ENCODE peak calls at places on chromosomes 16 and 17, in nine cellular contexts. D is GM23248, E is adipocyte, J is Peyer's patch, Y is colonic mucosa, P is fibroblast of lung, Q is tibial nerve, X is breast epithelium, I is aorta. L is an unnamed sample.

GRCh38 chr17:41311111-41311510 is 2.0 kb upstream of the KRTAP16-1 start:
- DNase-seq in X (no peak), E (no peak), I (no peak), Q (no peak), Y (no peak), J (no peak), D (no peak), P (no peak), L (no peak)

GRCh38 chr17:8757189-8757588 is 1.2 kb downstream of the SPDYE4 start:
- DNase-seq in I (no peak), D (no peak), Y (no peak), Q (no peak), J (no peak), X (no peak), P (no peak), E (no peak), L (no peak)

GRCh38 chr16:4659363-4660353 is 33.7 kb upstream of the NUDT16L1 start:
- DNase-seq in Y (no peak), P (no peak), E (no peak), Q (no peak), J (no peak), I (no peak), X (no peak), D (no peak), L (no peak)

GRCh38 chr16:16021020-16021419 is 71.6 kb downstream of the ABCC1 start:
- DNase-seq in X (no peak), E (no peak), Q (no peak), P (no peak), I (no peak), Y (no peak), D (no peak), J (no peak), L (no peak)

GRCh38 chr16:2388875-2389433 is 40.3 kb upstream of the CCNF start:
- DNase-seq in Q (no peak), D (peak; percentile 73), X (no peak), J (no peak), I (no peak), E (no peak), Y (peak; percentile 17), P (peak; percentile 84), L (no peak)

GRCh38 chr16:11076259-11077018 is 132.1 kb downstream of the CLEC16A start:
- DNase-seq in P (no peak), I (peak; percentile 41), Q (no peak), X (no peak), D (no peak), J (peak; percentile 70), E (no peak), Y (no peak), L (no peak)

GRCh38 chr16:3904875-3905274 is 24.4 kb upstream of the CREBBP start:
- DNase-seq in D (no peak), P (no peak), I (peak; percentile 31), J (no peak), Q (no peak), E (no peak), X (no peak), Y (no peak), L (no peak)

GRCh38 chr17:43584666-43585102 is 38.5 kb upstream of the ETV4 start:
- DNase-seq in J (no peak), Q (no peak), I (no peak), D (peak; percentile 55), Y (no peak), P (peak; percentile 65), E (peak; percentile 41), X (no peak), L (peak; percentile 81)

GRCh38 chr16:65120811-65121721 is 797 bp downstream of the CDH11 start:
- DNase-seq in Q (no peak), E (peak; percentile 58), X (no peak), Y (peak; percentile 23), D (peak; percentile 56), I (peak; percentile 81), J (no peak), P (peak; percentile 55), L (no peak)

GRCh38 chr16:68490358-68490757 is 42.0 kb upstream of the SMPD3 start:
- DNase-seq in D (no peak), I (no peak), E (no peak), J (no peak), Y (no peak), X (no peak), P (no peak), Q (no peak), L (no peak)

GRCh38 chr16:68492501-68493411 is 44.4 kb upstream of the SMPD3 start:
- DNase-seq in P (no peak), Q (no peak), J (peak; percentile 90), I (peak; percentile 49), E (no peak), Y (peak; percentile 72), X (no peak), D (no peak), L (peak; percentile 99)

GRCh38 chr16:68491576-68491950 is 43.3 kb upstream of the SMPD3 start:
- DNase-seq in Y (no peak), D (no peak), X (no peak), P (no peak), Q (no peak), E (no peak), J (no peak), I (peak; percentile 58), L (no peak)

GRCh38 chr16:68492151-68492500 is 43.8 kb upstream of the SMPD3 start:
- DNase-seq in X (no peak), P (no peak), J (no peak), D (no peak), Q (no peak), E (no peak), Y (no peak), I (peak; percentile 75), L (no peak)

GRCh38 chr16:68490829-68491575 is 42.7 kb upstream of the SMPD3 start:
- DNase-seq in X (peak; percentile 70), I (peak; percentile 33), E (no peak), J (peak; percentile 91), D (peak; percentile 85), P (peak; percentile 71), Y (peak; percentile 81), Q (no peak), L (peak; percentile 96)
- H3K4me3 ChIP-seq in X (no peak overlapping the region), I (no peak overlapping the region), E (no peak overlapping the region), J (peak overlapping the region; percentile 34), D (no peak overlapping the region), P (no peak overlapping the region), Y (no peak overlapping the region), Q (no peak overlapping the region), L (no peak overlapping the region)

DNA sequence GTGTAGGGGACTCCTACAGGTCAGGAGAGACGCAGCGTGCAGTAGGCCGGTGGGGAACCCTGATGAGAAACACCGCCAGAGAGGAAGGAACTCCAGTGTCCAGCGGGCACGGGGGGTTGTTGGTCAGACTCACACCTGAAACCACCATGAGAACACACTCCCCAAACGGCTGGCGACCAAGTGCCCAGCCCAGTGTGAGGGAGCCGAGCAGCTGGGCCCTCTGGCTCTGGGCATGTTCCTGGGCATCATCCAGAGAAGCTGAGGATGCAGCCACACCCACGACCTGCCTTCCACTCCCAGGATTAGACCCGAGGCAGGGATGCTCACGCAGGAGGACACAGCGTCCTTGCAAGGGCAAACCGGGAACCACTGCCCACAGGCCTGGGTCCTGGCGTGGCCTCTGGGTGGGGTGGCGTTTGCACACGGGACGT is 108.3 kb upstream of the ZNF750 start:
- DNase-seq in X (no peak), I (peak; percentile 66), D (no peak), P (no peak), Q (no peak), J (no peak), Y (no peak), E (no peak), L (no peak)
- H3K9me3 ChIP-seq in X (peaks cover 36% of the 10 kb centered on the region), I (peaks cover 6% of the 10 kb centered on the region), D (no peaks in the 10 kb centered on the region), P (no peaks in the 10 kb centered on the region), Q (no peaks in the 10 kb centered on the region), J (peaks cover 18% of the 10 kb centered on the region), Y (no peaks in the 10 kb centered on the region), E (peaks cover 26% of the 10 kb centered on the region), L (no peaks in the 10 kb centered on the region)

DNA sequence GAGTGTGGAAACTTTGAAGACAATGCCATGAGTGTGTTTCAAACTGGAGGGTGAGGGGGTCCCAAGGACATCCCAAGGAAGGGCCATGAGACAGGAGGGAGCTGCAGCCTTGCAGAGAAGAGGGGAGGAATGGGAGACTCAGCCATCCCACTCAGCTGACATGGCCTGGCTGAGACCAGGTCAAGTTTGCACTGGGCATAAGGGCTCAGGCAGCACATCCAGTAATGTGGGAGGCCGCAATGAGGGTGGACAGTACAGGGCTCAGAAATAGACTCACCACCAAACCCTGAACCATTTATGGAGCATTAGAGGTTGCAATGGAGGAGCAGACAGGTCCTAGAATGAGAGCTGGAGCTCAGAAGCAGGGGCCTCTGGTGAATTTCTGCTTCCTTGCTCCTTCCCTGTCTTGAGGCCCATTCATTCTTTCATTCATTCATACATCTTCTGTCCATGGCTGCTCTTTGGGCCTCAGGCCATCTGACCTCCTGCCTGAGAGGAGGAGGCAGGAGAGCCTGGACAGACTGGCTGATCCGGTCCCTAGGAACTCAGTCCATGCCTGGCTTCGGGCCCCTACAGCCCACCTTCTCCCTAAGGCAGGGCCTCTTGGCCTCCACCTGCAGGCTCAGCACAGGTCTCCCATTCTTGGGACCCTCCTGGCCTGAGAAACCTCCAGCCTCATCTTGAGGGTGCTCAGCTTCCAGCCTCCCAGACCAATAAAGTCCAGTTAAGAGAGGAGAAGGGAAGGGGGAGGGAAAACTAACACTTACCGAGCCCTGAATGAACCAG is 70.5 kb upstream of the CDH5 start:
- DNase-seq in Q (no peak), Y (no peak), P (no peak), E (no peak), D (no peak), J (peak; percentile 28), I (no peak), X (no peak), L (no peak)
- H3K4me1 ChIP-seq in Q (no peaks in the 10 kb centered on the region), Y (no peaks in the 10 kb centered on the region), P (no peaks in the 10 kb centered on the region), E (no peaks in the 10 kb centered on the region), D (no peaks in the 10 kb centered on the region), J (no peaks in the 10 kb centered on the region), I (no peaks in the 10 kb centered on the region), X (no peaks in the 10 kb centered on the region), L (no peaks in the 10 kb centered on the region)

GRCh38 chr17:28549274-28550132 is 2.9 kb downstream of the UNC119 start:
- DNase-seq in J (peak; percentile 57), E (no peak), P (no peak), Q (no peak), Y (no peak), I (peak; percentile 28), X (no peak), D (no peak), L (no peak)

GRCh38 chr17:28553000-28553505 is 629 bp upstream of the UNC119 start:
- DNase-seq in I (peak; percentile 15), J (no peak), Q (no peak), E (no peak), D (no peak), X (no peak), P (no peak), Y (no peak), L (no peak)

GRCh38 chr17:28551421-28552186 is 820 bp downstream of the UNC119 start:
- DNase-seq in J (no peak), Q (no peak), X (no peak), D (peak; percentile 62), Y (no peak), I (peak; percentile 61), E (peak; percentile 58), P (peak; percentile 16), L (no peak)

GRCh38 chr17:28552201-28552999 is at the start of gene UNC119:
- DNase-seq in X (peak; percentile 71), J (peak; percentile 92), E (peak; percentile 92), D (peak; percentile 92), Q (peak; percentile 51), P (peak; percentile 60), I (peak; percentile 93), Y (peak; percentile 84), L (peak; percentile 82)

DNA sequence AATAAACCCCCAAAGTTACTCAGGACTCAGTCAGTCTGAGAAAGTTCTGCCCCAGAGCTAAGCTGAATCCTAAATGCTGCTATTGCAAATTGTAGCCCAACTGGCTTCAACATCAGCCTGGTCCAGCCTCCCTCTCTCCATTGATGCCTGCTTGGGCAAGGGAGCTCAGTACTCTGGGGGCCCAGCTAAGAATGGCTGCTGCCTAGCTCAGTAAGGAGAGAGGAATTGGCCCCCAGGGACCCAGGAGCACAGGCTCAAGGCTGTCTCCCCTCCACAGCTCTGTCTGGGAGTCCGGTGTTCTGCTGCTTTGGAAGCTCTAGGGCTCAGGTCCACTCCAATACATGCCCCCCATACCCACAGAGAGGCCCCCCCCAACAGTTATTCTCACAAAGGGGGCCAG is 1.6 kb downstream of the UNC119 start:
- DNase-seq in I (peak; percentile 43), E (no peak), X (no peak), Q (no peak), Y (no peak), J (no peak), P (no peak), D (no peak), L (no peak)
- H3K4me3 ChIP-seq in I (no peak overlapping the region), E (no peak overlapping the region), X (no peak overlapping the region), Q (no peak overlapping the region), Y (no peak overlapping the region), J (no peak overlapping the region), P (no peak overlapping the region), D (peak overlapping the region; percentile 76), L (no peak overlapping the region)

L was measured in small intestine.